ENCODE peak calls at places on chromosomes 11 and 22, in seven cellular contexts. One of them, this sample, is unnamed.
A peak's percentile ranks its signal among the peaks of the same experiment; 100 is the strongest.

GRCh38 chr11:65060913-65061408 is 2.6 kb upstream of the NAALADL1 start:
- DNase-seq in mesenchymal stem cell: no peak
- DNase-seq in IMR-90: no peak
- DNase-seq in mesendoderm: peak; percentile 63
- DNase-seq in H1: peak; percentile 67
- DNase-seq in H9: peak; percentile 74
- DNase-seq in trophoblast cell: peak; percentile 22
- DNase-seq in this sample: no peak

GRCh38 chr11:130522284-130522961 is 74.0 kb downstream of the ADAMTS15 start:
- DNase-seq in trophoblast cell: peak; percentile 78
- DNase-seq in H1: peak; percentile 67
- DNase-seq in mesendoderm: peak; percentile 98
- DNase-seq in mesenchymal stem cell: peak; percentile 97
- DNase-seq in H9: peak; percentile 92
- DNase-seq in IMR-90: peak; percentile 97
- DNase-seq in this sample: peak; percentile 46

GRCh38 chr22:29478326-29479276 is 1.4 kb upstream of the NEFH start:
- DNase-seq in IMR-90: no peak
- DNase-seq in H9: peak; percentile 55
- DNase-seq in trophoblast cell: no peak
- DNase-seq in H1: peak; percentile 79
- DNase-seq in mesenchymal stem cell: peak; percentile 23
- DNase-seq in mesendoderm: peak; percentile 56
- DNase-seq in this sample: peak; percentile 63

GRCh38 chr11:108824601-108825000 is 159.7 kb downstream of the DDX10 start:
- DNase-seq in mesendoderm: no peak
- DNase-seq in trophoblast cell: no peak
- DNase-seq in H1: no peak
- DNase-seq in IMR-90: no peak
- DNase-seq in mesenchymal stem cell: no peak
- DNase-seq in H9: no peak
- DNase-seq in this sample: no peak

GRCh38 chr22:37021710-37022482 is 2.4 kb downstream of the MPST start:
- DNase-seq in H1: peak; percentile 75
- DNase-seq in trophoblast cell: peak; percentile 35
- DNase-seq in H9: no peak
- DNase-seq in mesendoderm: no peak
- DNase-seq in mesenchymal stem cell: peak; percentile 50
- DNase-seq in IMR-90: peak; percentile 34
- DNase-seq in this sample: peak; percentile 51

GRCh38 chr22:32648486-32648885 is 153.0 kb upstream of the TIMP3 start:
- DNase-seq in trophoblast cell: no peak
- DNase-seq in mesenchymal stem cell: no peak
- DNase-seq in IMR-90: no peak
- DNase-seq in H9: no peak
- DNase-seq in mesendoderm: no peak
- DNase-seq in H1: no peak
- DNase-seq in this sample: no peak

GRCh38 chr22:47149976-47150375 is 387.5 kb downstream of the TBC1D22A start:
- DNase-seq in mesendoderm: no peak
- DNase-seq in mesenchymal stem cell: no peak
- DNase-seq in H1: no peak
- DNase-seq in IMR-90: no peak
- DNase-seq in trophoblast cell: no peak
- DNase-seq in H9: no peak
- DNase-seq in this sample: no peak

GRCh38 chr11:104286129-104286528 is 122.2 kb upstream of the PDGFD start:
- DNase-seq in H9: no peak
- DNase-seq in mesendoderm: no peak
- DNase-seq in IMR-90: no peak
- DNase-seq in trophoblast cell: no peak
- DNase-seq in H1: no peak
- DNase-seq in mesenchymal stem cell: no peak
- DNase-seq in this sample: no peak

GRCh38 chr22:44309137-44309536 is 3.6 kb downstream of the SHISAL1 start:
- DNase-seq in trophoblast cell: peak; percentile 52
- DNase-seq in H1: no peak
- DNase-seq in H9: no peak
- DNase-seq in mesenchymal stem cell: peak; percentile 96
- DNase-seq in IMR-90: peak; percentile 98
- DNase-seq in mesendoderm: no peak
- DNase-seq in this sample: no peak

GRCh38 chr11:48170176-48170839 is 46.3 kb upstream of the OR4B1 start:
- DNase-seq in IMR-90: peak; percentile 35
- DNase-seq in mesendoderm: peak; percentile 4
- DNase-seq in trophoblast cell: peak; percentile 74
- DNase-seq in H1: no peak
- DNase-seq in mesenchymal stem cell: peak; percentile 73
- DNase-seq in H9: no peak
- DNase-seq in this sample: no peak

GRCh38 chr11:76778874-76779273 is 4.3 kb upstream of the TSKU start:
- DNase-seq in mesenchymal stem cell: no peak
- DNase-seq in IMR-90: no peak
- DNase-seq in trophoblast cell: no peak
- DNase-seq in mesendoderm: no peak
- DNase-seq in H1: no peak
- DNase-seq in H9: no peak
- DNase-seq in this sample: no peak

GRCh38 chr11:76773921-76774361 is 9.2 kb upstream of the TSKU start:
- DNase-seq in mesenchymal stem cell: no peak
- DNase-seq in mesendoderm: peak; percentile 67
- DNase-seq in H9: no peak
- DNase-seq in H1: no peak
- DNase-seq in IMR-90: no peak
- DNase-seq in trophoblast cell: no peak
- DNase-seq in this sample: no peak

GRCh38 chr11:76776472-76776871 is 6.7 kb upstream of the TSKU start:
- DNase-seq in IMR-90: no peak
- DNase-seq in mesenchymal stem cell: no peak
- DNase-seq in mesendoderm: no peak
- DNase-seq in H1: no peak
- DNase-seq in trophoblast cell: no peak
- DNase-seq in H9: no peak
- DNase-seq in this sample: no peak

GRCh38 chr11:76777922-76778321 is 5.2 kb upstream of the TSKU start:
- DNase-seq in mesendoderm: no peak
- DNase-seq in trophoblast cell: no peak
- DNase-seq in H9: no peak
- DNase-seq in IMR-90: no peak
- DNase-seq in mesenchymal stem cell: no peak
- DNase-seq in H1: no peak
- DNase-seq in this sample: no peak

DNA sequence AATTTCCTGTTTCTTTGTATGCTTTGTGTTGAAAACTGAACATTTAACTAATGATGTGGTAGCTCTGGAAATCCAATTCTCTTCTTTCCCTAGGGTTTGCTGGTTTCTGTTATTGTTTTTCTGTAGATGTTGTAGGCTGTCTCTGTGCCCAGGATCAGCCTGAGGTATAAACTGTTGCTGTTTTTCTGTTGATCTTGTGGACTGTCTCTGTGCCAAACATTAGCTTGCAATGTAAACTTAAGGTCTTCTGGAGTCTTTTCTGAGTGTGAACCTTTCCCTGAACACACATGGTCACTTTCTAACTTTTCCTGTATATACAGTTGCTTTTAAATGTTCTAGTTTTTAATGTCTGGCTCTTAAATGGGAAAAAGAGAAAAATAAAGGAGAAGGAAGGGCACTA is 5.8 kb upstream of the TSKU start:
- DNase-seq in trophoblast cell: no peak
- DNase-seq in IMR-90: peak; percentile 41
- DNase-seq in mesenchymal stem cell: no peak
- DNase-seq in H1: no peak
- DNase-seq in mesendoderm: no peak
- DNase-seq in H9: no peak
- DNase-seq in this sample: no peak
- H4K8ac ChIP-seq in trophoblast cell: no peak overlapping the region
- H4K8ac ChIP-seq in IMR-90: no peak overlapping the region
- H4K8ac ChIP-seq in mesenchymal stem cell: no peak overlapping the region
- H4K8ac ChIP-seq in H1: no peak overlapping the region
- H4K8ac ChIP-seq in mesendoderm: no peak overlapping the region
- H4K8ac ChIP-seq in H9: no peak overlapping the region
- H4K8ac ChIP-seq in this sample: no peak overlapping the region

GRCh38 chr11:76275446-76275845 is 69.1 kb upstream of the WNT11 start:
- DNase-seq in H1: no peak
- DNase-seq in mesenchymal stem cell: no peak
- DNase-seq in IMR-90: no peak
- DNase-seq in mesendoderm: no peak
- DNase-seq in trophoblast cell: no peak
- DNase-seq in H9: no peak
- DNase-seq in this sample: no peak

GRCh38 chr11:76276773-76277155 is 70.5 kb upstream of the WNT11 start:
- DNase-seq in mesendoderm: no peak
- DNase-seq in IMR-90: no peak
- DNase-seq in mesenchymal stem cell: no peak
- DNase-seq in trophoblast cell: no peak
- DNase-seq in H9: no peak
- DNase-seq in H1: no peak
- DNase-seq in this sample: no peak

GRCh38 chr11:76277298-76278175 is 71.2 kb upstream of the WNT11 start:
- DNase-seq in H9: no peak
- DNase-seq in mesenchymal stem cell: no peak
- DNase-seq in H1: no peak
- DNase-seq in IMR-90: no peak
- DNase-seq in trophoblast cell: no peak
- DNase-seq in mesendoderm: no peak
- DNase-seq in this sample: no peak

GRCh38 chr11:76278526-76278925 is 72.2 kb upstream of the WNT11 start:
- DNase-seq in H9: no peak
- DNase-seq in mesenchymal stem cell: no peak
- DNase-seq in H1: no peak
- DNase-seq in trophoblast cell: no peak
- DNase-seq in mesendoderm: no peak
- DNase-seq in IMR-90: no peak
- DNase-seq in this sample: no peak

GRCh38 chr11:76276046-76276772 is 69.9 kb upstream of the WNT11 start:
- DNase-seq in mesenchymal stem cell: no peak
- DNase-seq in trophoblast cell: no peak
- DNase-seq in H9: no peak
- DNase-seq in IMR-90: no peak
- DNase-seq in mesendoderm: no peak
- DNase-seq in H1: no peak
- DNase-seq in this sample: no peak
- H3K4ac ChIP-seq in mesenchymal stem cell: no peak overlapping the region
- H3K4ac ChIP-seq in trophoblast cell: no peak overlapping the region
- H3K4ac ChIP-seq in H9: no peak overlapping the region
- H3K4ac ChIP-seq in IMR-90: no peak overlapping the region
- H3K4ac ChIP-seq in mesendoderm: no peak overlapping the region
- H3K4ac ChIP-seq in H1: no peak overlapping the region
- H3K4ac ChIP-seq in this sample: no peak overlapping the region

DNA sequence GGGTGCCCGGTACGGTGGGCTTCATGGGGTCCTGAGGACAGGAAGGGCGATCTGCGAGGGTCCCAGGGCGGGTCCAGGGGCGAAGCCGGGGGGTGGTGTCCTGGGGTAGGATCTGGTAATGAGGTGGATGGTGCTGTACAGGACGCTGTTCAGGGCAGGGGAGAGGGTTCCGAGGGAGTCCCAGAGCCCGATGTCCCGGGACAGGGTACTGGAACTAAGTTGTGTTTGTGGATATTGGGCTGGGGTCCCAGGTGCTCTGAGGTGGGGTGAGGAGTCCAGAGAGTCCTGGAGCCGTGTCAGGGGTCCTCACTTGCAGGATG is 426 bp downstream of the LZTR1 start:
- DNase-seq in trophoblast cell: no peak
- DNase-seq in H9: no peak
- DNase-seq in IMR-90: no peak
- DNase-seq in H1: no peak
- DNase-seq in mesendoderm: no peak
- DNase-seq in mesenchymal stem cell: no peak
- DNase-seq in this sample: no peak
- H4K8ac ChIP-seq in trophoblast cell: peak overlapping the region; percentile 96
- H4K8ac ChIP-seq in H9: no peak overlapping the region
- H4K8ac ChIP-seq in IMR-90: peak overlapping the region; percentile 96
- H4K8ac ChIP-seq in H1: peak overlapping the region; percentile 99
- H4K8ac ChIP-seq in mesendoderm: no peak overlapping the region
- H4K8ac ChIP-seq in mesenchymal stem cell: peak overlapping the region; percentile 80
- H4K8ac ChIP-seq in this sample: no peak overlapping the region

GRCh38 chr11:34855754-34856095 is 60.5 kb downstream of the APIP start:
- DNase-seq in trophoblast cell: no peak
- DNase-seq in mesendoderm: peak; percentile 52
- DNase-seq in H9: no peak
- DNase-seq in mesenchymal stem cell: no peak
- DNase-seq in IMR-90: no peak
- DNase-seq in H1: peak; percentile 14
- DNase-seq in this sample: no peak

GRCh38 chr11:34860034-34860433 is 56.1 kb downstream of the APIP start:
- DNase-seq in IMR-90: no peak
- DNase-seq in H9: no peak
- DNase-seq in mesendoderm: no peak
- DNase-seq in trophoblast cell: no peak
- DNase-seq in mesenchymal stem cell: no peak
- DNase-seq in H1: no peak
- DNase-seq in this sample: no peak

GRCh38 chr11:34859496-34859895 is 56.7 kb downstream of the APIP start:
- DNase-seq in mesenchymal stem cell: peak; percentile 34
- DNase-seq in H1: no peak
- DNase-seq in IMR-90: no peak
- DNase-seq in mesendoderm: no peak
- DNase-seq in H9: no peak
- DNase-seq in trophoblast cell: no peak
- DNase-seq in this sample: no peak

GRCh38 chr11:34855021-34855753 is 61.0 kb downstream of the APIP start:
- DNase-seq in mesenchymal stem cell: no peak
- DNase-seq in trophoblast cell: no peak
- DNase-seq in IMR-90: no peak
- DNase-seq in mesendoderm: no peak
- DNase-seq in H9: no peak
- DNase-seq in H1: peak; percentile 19
- DNase-seq in this sample: no peak

GRCh38 chr11:34857463-34857862 is 58.7 kb downstream of the APIP start:
- DNase-seq in mesendoderm: no peak
- DNase-seq in mesenchymal stem cell: no peak
- DNase-seq in H9: no peak
- DNase-seq in trophoblast cell: no peak
- DNase-seq in H1: no peak
- DNase-seq in IMR-90: no peak
- DNase-seq in this sample: no peak
- H3K4ac ChIP-seq in mesendoderm: no peak overlapping the region
- H3K4ac ChIP-seq in mesenchymal stem cell: no peak overlapping the region
- H3K4ac ChIP-seq in H9: no peak overlapping the region
- H3K4ac ChIP-seq in trophoblast cell: no peak overlapping the region
- H3K4ac ChIP-seq in H1: no peak overlapping the region
- H3K4ac ChIP-seq in IMR-90: no peak overlapping the region
- H3K4ac ChIP-seq in this sample: no peak overlapping the region

GRCh38 chr11:124719534-124719933 is 20.2 kb upstream of the NRGN start:
- DNase-seq in H9: no peak
- DNase-seq in H1: no peak
- DNase-seq in IMR-90: no peak
- DNase-seq in mesenchymal stem cell: no peak
- DNase-seq in mesendoderm: no peak
- DNase-seq in trophoblast cell: no peak
- DNase-seq in this sample: no peak

GRCh38 chr11:124722176-124722575 is 17.6 kb upstream of the NRGN start:
- DNase-seq in trophoblast cell: no peak
- DNase-seq in H9: no peak
- DNase-seq in mesenchymal stem cell: no peak
- DNase-seq in mesendoderm: no peak
- DNase-seq in H1: no peak
- DNase-seq in IMR-90: no peak
- DNase-seq in this sample: no peak

GRCh38 chr11:124725719-124726105 is 14.0 kb upstream of the NRGN start:
- DNase-seq in mesendoderm: no peak
- DNase-seq in H9: no peak
- DNase-seq in mesenchymal stem cell: no peak
- DNase-seq in trophoblast cell: no peak
- DNase-seq in H1: no peak
- DNase-seq in IMR-90: peak; percentile 77
- DNase-seq in this sample: no peak

GRCh38 chr11:124724854-124725718 is 14.7 kb upstream of the NRGN start:
- DNase-seq in H9: peak; percentile 33
- DNase-seq in trophoblast cell: no peak
- DNase-seq in IMR-90: no peak
- DNase-seq in H1: no peak
- DNase-seq in mesenchymal stem cell: no peak
- DNase-seq in mesendoderm: no peak
- DNase-seq in this sample: no peak
- H4K8ac ChIP-seq in H9: no peak overlapping the region
- H4K8ac ChIP-seq in trophoblast cell: no peak overlapping the region
- H4K8ac ChIP-seq in IMR-90: no peak overlapping the region
- H4K8ac ChIP-seq in H1: peak overlapping the region; percentile 39
- H4K8ac ChIP-seq in mesenchymal stem cell: no peak overlapping the region
- H4K8ac ChIP-seq in mesendoderm: no peak overlapping the region
- H4K8ac ChIP-seq in this sample: no peak overlapping the region